ENCODE peak calls at places on chromosomes 12 and 14, in ten cellular contexts. A, R, J, C, Q, D, V, K, O and W are unnamed samples.
A peak's percentile ranks its signal among the peaks of the same experiment; 100 is the strongest.

GRCh38 chr12:69821032-69821431 is 4.0 kb upstream of the MYRFL start:
- DNase-seq in A (no peak), R (no peak), J (no peak), C (no peak), Q (no peak), D (no peak), V (no peak), K (no peak), O (no peak), W (no peak)

GRCh38 chr14:54681819-54682261 is 114.9 kb downstream of the SAMD4A start:
- DNase-seq in A (no peak), R (no peak), J (no peak), C (no peak), Q (no peak), D (peak; percentile 55), V (no peak), K (peak; percentile 50), O (no peak), W (no peak)

GRCh38 chr12:47242426-47242825 is 162.7 kb upstream of the AMIGO2 start:
- DNase-seq in A (no peak), R (no peak), J (no peak), C (no peak), Q (no peak), D (no peak), V (no peak), K (no peak), O (no peak), W (no peak)

GRCh38 chr14:32980178-32980886 is 41.7 kb downstream of the NPAS3 start:
- DNase-seq in A (no peak), R (no peak), J (no peak), C (no peak), Q (no peak), D (no peak), V (no peak), K (no peak), O (no peak), W (no peak)

GRCh38 chr14:88682495-88683114 is 110.1 kb downstream of the EML5 start:
- DNase-seq in A (no peak), R (no peak), J (no peak), C (no peak), Q (no peak), D (peak; percentile 65), V (no peak), K (peak; percentile 19), O (no peak), W (no peak)

GRCh38 chr14:58731465-58732330 is 93.9 kb downstream of the DACT1 start:
- DNase-seq in A (no peak), R (no peak), J (no peak), C (no peak), Q (no peak), D (no peak), V (no peak), K (no peak), O (no peak), W (no peak)

GRCh38 chr12:91781114-91781513 is 364.5 kb downstream of the BTG1 start:
- DNase-seq in A (no peak), R (no peak), J (no peak), C (no peak), Q (no peak), D (no peak), V (no peak), K (no peak), O (no peak), W (no peak)

GRCh38 chr12:42482086-42482819 is 107.3 kb downstream of the PRICKLE1 start:
- DNase-seq in A (peak; percentile 3), R (peak; percentile 66), J (peak; percentile 46), C (peak; percentile 72), Q (peak; percentile 57), D (no peak), V (no peak), K (no peak), O (peak; percentile 63), W (no peak)

GRCh38 chr12:108566452-108566851 is 4.1 kb downstream of the ISCU start:
- DNase-seq in A (no peak), R (no peak), J (no peak), C (no peak), Q (no peak), D (no peak), V (no peak), K (no peak), O (no peak), W (peak; percentile 60)

GRCh38 chr14:95291859-95292542 is 27.7 kb downstream of the CLMN start:
- DNase-seq in A (no peak), R (peak; percentile 81), J (peak; percentile 65), C (peak; percentile 63), Q (peak; percentile 30), D (peak; percentile 48), V (peak; percentile 68), K (peak; percentile 46), O (no peak), W (no peak)

GRCh38 chr12:103791350-103791920 is 49.6 kb downstream of the NT5DC3 start:
- DNase-seq in A (no peak), R (peak; percentile 60), J (no peak), C (no peak), Q (no peak), D (no peak), V (no peak), K (no peak), O (no peak), W (no peak)

DNA sequence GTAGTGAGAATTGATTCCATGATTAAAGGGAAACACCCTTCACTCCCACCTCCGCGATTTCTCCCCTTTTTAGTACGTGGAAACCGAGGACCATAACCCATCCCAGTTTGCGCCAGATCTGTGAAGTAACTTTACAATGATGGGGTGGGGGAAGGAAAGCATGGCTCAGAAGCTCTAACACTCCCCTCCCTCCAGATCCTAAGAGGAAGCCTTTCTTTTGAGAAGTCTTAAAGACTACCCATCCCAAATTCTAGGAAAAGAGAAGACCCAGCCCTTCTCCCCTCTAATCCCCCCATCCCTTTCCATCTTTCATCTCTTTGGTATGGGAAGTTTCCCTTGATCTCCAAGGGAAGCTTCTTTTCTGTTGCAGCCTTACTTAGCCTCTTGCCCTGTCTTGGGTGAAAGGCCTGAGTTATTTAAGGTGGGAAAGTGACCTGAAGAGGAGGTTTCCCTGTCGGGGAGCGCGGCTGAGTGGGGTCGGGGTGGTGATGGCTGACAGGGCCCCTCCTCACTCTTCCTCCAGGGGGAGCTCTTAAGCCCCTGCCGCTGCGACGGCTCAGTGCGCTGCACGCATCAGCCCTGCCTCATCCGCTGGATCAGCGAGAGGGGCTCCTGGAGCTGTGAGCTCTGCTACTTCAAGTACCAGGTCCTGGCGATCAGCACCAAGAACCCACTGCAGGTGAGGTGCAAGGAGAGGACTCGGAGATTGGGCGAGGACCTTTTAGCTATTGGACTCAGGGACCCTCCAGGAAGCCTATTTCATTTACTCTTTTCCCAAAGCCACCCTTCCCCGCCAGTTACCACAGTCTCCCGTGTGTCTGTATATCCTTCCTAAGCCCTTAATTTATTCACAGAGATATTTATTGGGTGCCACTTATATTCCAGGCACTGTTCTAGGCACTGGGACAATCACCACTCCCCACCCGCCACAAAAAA is 1.8 kb downstream of the MARCHF9 start:
- DNase-seq in A (no peak), R (peak; percentile 65), J (no peak), C (peak; percentile 59), Q (no peak), D (peak; percentile 82), V (peak; percentile 59), K (peak; percentile 85), O (peak; percentile 82), W (no peak)
- TF ChIP-seq CTCF in A (peak; percentile 94), R (peak; percentile 42), J (peak; percentile 39), C (peak; percentile 67), Q (no peak), D (peak; percentile 56), V (peak; percentile 65), K (peak; percentile 81), O (peak; percentile 54), W (peak; percentile 44)

GRCh38 chr12:28578833-28579252 is 388.6 kb downstream of the CCDC91 start:
- DNase-seq in A (no peak), R (no peak), J (no peak), C (no peak), Q (no peak), D (no peak), V (no peak), K (no peak), O (no peak), W (no peak)
- TF ChIP-seq EP300 in A (no peak), R (no peak), J (no peak), C (no peak), Q (no peak), D (no peak), V (no peak), K (no peak), O (no peak), W (no peak)

GRCh38 chr14:60092516-60092915 is 793 bp downstream of the PCNX4 start:
- DNase-seq in A (peak; percentile 39), R (no peak), J (peak; percentile 30), C (no peak), Q (no peak), D (peak; percentile 38), V (peak; percentile 18), K (peak; percentile 32), O (no peak), W (no peak)

GRCh38 chr14:60095781-60096450 is 4.2 kb downstream of the PCNX4 start:
- DNase-seq in A (no peak), R (no peak), J (no peak), C (no peak), Q (no peak), D (no peak), V (no peak), K (no peak), O (no peak), W (no peak)

GRCh38 chr14:60093088-60093487 is 1.4 kb downstream of the PCNX4 start:
- DNase-seq in A (no peak), R (no peak), J (no peak), C (no peak), Q (no peak), D (no peak), V (no peak), K (no peak), O (no peak), W (no peak)

GRCh38 chr14:60093606-60094005 is 1.9 kb downstream of the PCNX4 start:
- DNase-seq in A (no peak), R (no peak), J (no peak), C (no peak), Q (no peak), D (no peak), V (no peak), K (no peak), O (no peak), W (no peak)

DNA sequence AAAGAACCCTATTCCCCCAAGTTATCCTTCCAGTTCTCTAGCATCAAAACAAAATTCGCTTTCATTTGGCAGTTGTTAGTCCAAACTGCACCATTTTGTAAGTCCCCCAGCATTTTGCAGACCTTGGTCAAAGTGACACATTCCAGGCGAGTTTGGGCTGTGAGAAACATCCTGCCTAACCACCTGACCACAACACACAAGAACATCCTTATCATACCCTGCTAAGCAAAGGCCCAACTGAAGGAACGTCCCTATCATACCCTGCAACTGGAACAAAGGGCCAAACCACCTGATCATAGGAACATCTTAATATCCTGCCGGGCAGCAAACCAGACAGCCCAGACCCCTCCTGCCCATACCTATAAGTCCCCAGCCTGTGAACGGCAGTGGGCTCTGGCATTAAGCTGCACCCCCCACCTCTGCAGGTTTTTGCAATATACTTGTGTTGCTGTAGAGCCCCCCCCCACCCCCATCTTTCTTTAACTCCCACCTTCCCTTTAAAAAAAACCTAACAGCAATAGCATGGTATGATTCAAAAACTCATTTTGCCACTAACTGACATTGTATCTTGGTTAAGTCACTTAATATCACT is 2.7 kb downstream of the PCNX4 start:
- DNase-seq in A (peak; percentile 90), R (no peak), J (no peak), C (no peak), Q (no peak), D (no peak), V (no peak), K (peak; percentile 77), O (no peak), W (no peak)
- H3K27ac ChIP-seq in A (peak overlapping the region; percentile 98), R (peak overlapping the region; percentile 94), J (no peak overlapping the region), C (no peak overlapping the region), Q (no peak overlapping the region), D (peak overlapping the region; percentile 99), V (no peak overlapping the region), K (peak overlapping the region; percentile 99), O (no peak overlapping the region), W (peak overlapping the region; percentile 96)

GRCh38 chr14:34755215-34755614 is 40.8 kb upstream of the CFL2 start:
- DNase-seq in A (no peak), R (no peak), J (no peak), C (no peak), Q (no peak), D (no peak), V (no peak), K (no peak), O (no peak), W (no peak)
- TF ChIP-seq CTCF in A (no peak), R (no peak), J (no peak), C (no peak), Q (no peak), D (no peak), V (no peak), K (no peak), O (no peak), W (no peak)